ENCODE peak calls at places on chromosomes 3 and 15, in ten cellular contexts. B is posterior cingulate gyrus; L is activated naive CD8-positive, alpha-beta T cell treated with anti-CD3 and anti-CD28 coated beads, Interleukin-2, amount 50 U/mL, for 16 hours; I is nephron progenitor cell; C is bronchial epithelial cell; M is ELF-1; N is SK-MEL-5; E is HuH-7; K is iris pigment epithelial cell; D is GM20000. J is an unnamed sample.

GRCh38 chr15:53197426-53197839 is 407.3 kb upstream of the ONECUT1 start:
- DNase-seq in B (peak; percentile 57), L (no peak), I (peak; percentile 79), C (peak; percentile 35), M (peak; percentile 89), N (peak; percentile 89), E (peak; percentile 75), K (peak; percentile 27), D (peak; percentile 53), J (no peak)

GRCh38 chr3:1439395-1439794 is 346.6 kb downstream of the CNTN6 start:
- DNase-seq in B (no peak), L (no peak), I (peak; percentile 12), C (no peak), M (peak; percentile 4), N (peak; percentile 31), E (peak; percentile 15), K (peak; percentile 1), D (no peak), J (no peak)

GRCh38 chr3:184040010-184040409 is 8.5 kb downstream of the HTR3D start:
- DNase-seq in B (no peak), L (no peak), I (no peak), C (no peak), M (peak; percentile 57), N (peak; percentile 82), E (peak; percentile 44), K (peak; percentile 37), D (no peak), J (no peak)

GRCh38 chr3:69086133-69086722 is 1.5 kb downstream of the ARL6IP5 start:
- DNase-seq in B (peak; percentile 73), L (peak; percentile 54), I (no peak), C (peak; percentile 93), M (peak; percentile 27), N (peak; percentile 86), E (no peak), K (peak; percentile 96), D (no peak), J (peak; percentile 34)

GRCh38 chr3:139120336-139120971 is 75.8 kb upstream of the PRR23C start:
- DNase-seq in B (no peak), L (no peak), I (peak; percentile 47), C (peak; percentile 20), M (peak; percentile 13), N (no peak), E (no peak), K (peak; percentile 78), D (no peak), J (no peak)

GRCh38 chr15:81258455-81258854 is 61.8 kb downstream of the IL16 start:
- DNase-seq in B (no peak), L (no peak), I (no peak), C (no peak), M (no peak), N (no peak), E (no peak), K (no peak), D (no peak), J (no peak)

GRCh38 chr15:81292516-81293001 is 31.4 kb downstream of the STARD5 start:
- DNase-seq in B (no peak), L (no peak), I (no peak), C (no peak), M (no peak), N (no peak), E (no peak), K (no peak), D (peak; percentile 71), J (peak; percentile 22)

GRCh38 chr3:71436337-71436736 is 147.2 kb downstream of the FOXP1 start:
- DNase-seq in B (no peak), L (no peak), I (no peak), C (no peak), M (no peak), N (no peak), E (no peak), K (no peak), D (no peak), J (no peak)